ENCODE peak calls at places on chromosomes 12 and 14, in six cellular contexts. One of them, this sample, is unnamed.
A peak's percentile ranks its signal among the peaks of the same experiment; 100 is the strongest.

GRCh38 chr12:40055227-40055579 is 50.7 kb downstream of the SLC2A13 start:
- DNase-seq in cardiac muscle cell: no peak
- DNase-seq in WERI-Rb-1: no peak
- DNase-seq in ovary: no peak
- DNase-seq in heart left ventricle: no peak
- DNase-seq in CD8-positive, alpha-beta T cell: no peak
- DNase-seq in this sample: no peak

GRCh38 chr14:65403231-65403630 is 9.3 kb upstream of the FUT8 start:
- DNase-seq in cardiac muscle cell: no peak
- DNase-seq in WERI-Rb-1: no peak
- DNase-seq in ovary: no peak
- DNase-seq in heart left ventricle: no peak
- DNase-seq in CD8-positive, alpha-beta T cell: no peak
- DNase-seq in this sample: no peak

GRCh38 chr12:6201199-6201608 is 1.0 kb downstream of the CD9 start:
- DNase-seq in cardiac muscle cell: peak; percentile 27
- DNase-seq in WERI-Rb-1: no peak
- DNase-seq in ovary: no peak
- DNase-seq in heart left ventricle: no peak
- DNase-seq in CD8-positive, alpha-beta T cell: no peak
- DNase-seq in this sample: peak; percentile 63

GRCh38 chr12:49346659-49347306 is at the start of gene DNAJC22:
- DNase-seq in cardiac muscle cell: peak; percentile 34
- DNase-seq in WERI-Rb-1: peak; percentile 39
- DNase-seq in ovary: no peak
- DNase-seq in heart left ventricle: no peak
- DNase-seq in CD8-positive, alpha-beta T cell: no peak
- DNase-seq in this sample: no peak

GRCh38 chr14:62209287-62209899 is 447.2 kb downstream of the SNAPC1 start:
- DNase-seq in cardiac muscle cell: no peak
- DNase-seq in WERI-Rb-1: no peak
- DNase-seq in ovary: no peak
- DNase-seq in heart left ventricle: no peak
- DNase-seq in CD8-positive, alpha-beta T cell: no peak
- DNase-seq in this sample: no peak

GRCh38 chr14:22579881-22580280 is 9.1 kb downstream of the DAD1 start:
- DNase-seq in cardiac muscle cell: no peak
- DNase-seq in WERI-Rb-1: no peak
- DNase-seq in ovary: no peak
- DNase-seq in heart left ventricle: no peak
- DNase-seq in CD8-positive, alpha-beta T cell: no peak
- DNase-seq in this sample: no peak

GRCh38 chr12:49131973-49132461 is 822 bp upstream of the TUBA1B start:
- DNase-seq in cardiac muscle cell: no peak
- DNase-seq in WERI-Rb-1: peak; percentile 71
- DNase-seq in ovary: no peak
- DNase-seq in heart left ventricle: no peak
- DNase-seq in CD8-positive, alpha-beta T cell: no peak
- DNase-seq in this sample: no peak

GRCh38 chr12:48160807-48161206 is 3.5 kb upstream of the ASB8 start:
- DNase-seq in cardiac muscle cell: no peak
- DNase-seq in WERI-Rb-1: no peak
- DNase-seq in ovary: no peak
- DNase-seq in heart left ventricle: no peak
- DNase-seq in CD8-positive, alpha-beta T cell: no peak
- DNase-seq in this sample: no peak

GRCh38 chr12:70763666-70764065 is 126.4 kb upstream of the PTPRB start:
- DNase-seq in cardiac muscle cell: no peak
- DNase-seq in WERI-Rb-1: no peak
- DNase-seq in ovary: no peak
- DNase-seq in heart left ventricle: no peak
- DNase-seq in CD8-positive, alpha-beta T cell: no peak
- DNase-seq in this sample: no peak

GRCh38 chr12:108508243-108508642 is 6.8 kb upstream of the FICD start:
- DNase-seq in cardiac muscle cell: no peak
- DNase-seq in WERI-Rb-1: no peak
- DNase-seq in ovary: no peak
- DNase-seq in heart left ventricle: no peak
- DNase-seq in CD8-positive, alpha-beta T cell: no peak
- DNase-seq in this sample: no peak

GRCh38 chr14:34826661-34827060 is 48.5 kb downstream of the BAZ1A start:
- DNase-seq in cardiac muscle cell: no peak
- DNase-seq in WERI-Rb-1: no peak
- DNase-seq in ovary: no peak
- DNase-seq in heart left ventricle: no peak
- DNase-seq in CD8-positive, alpha-beta T cell: no peak
- DNase-seq in this sample: no peak

GRCh38 chr14:105050551-105050897 is 14.7 kb downstream of the GPR132 start:
- DNase-seq in cardiac muscle cell: no peak
- DNase-seq in WERI-Rb-1: no peak
- DNase-seq in ovary: no peak
- DNase-seq in heart left ventricle: no peak
- DNase-seq in CD8-positive, alpha-beta T cell: no peak
- DNase-seq in this sample: no peak

GRCh38 chr12:234891-235415 is 21.0 kb upstream of the SLC6A12 start:
- DNase-seq in cardiac muscle cell: no peak
- DNase-seq in WERI-Rb-1: no peak
- DNase-seq in ovary: no peak
- DNase-seq in heart left ventricle: no peak
- DNase-seq in CD8-positive, alpha-beta T cell: no peak
- DNase-seq in this sample: no peak

GRCh38 chr12:101663298-101663697 is 34.1 kb upstream of the CHPT1 start:
- DNase-seq in cardiac muscle cell: no peak
- DNase-seq in WERI-Rb-1: no peak
- DNase-seq in ovary: no peak
- DNase-seq in heart left ventricle: no peak
- DNase-seq in CD8-positive, alpha-beta T cell: no peak
- DNase-seq in this sample: no peak

GRCh38 chr14:89226789-89227489 is 190.1 kb downstream of the FOXN3 start:
- DNase-seq in cardiac muscle cell: no peak
- DNase-seq in WERI-Rb-1: no peak
- DNase-seq in ovary: no peak
- DNase-seq in heart left ventricle: no peak
- DNase-seq in CD8-positive, alpha-beta T cell: no peak
- DNase-seq in this sample: no peak
- H3K27ac ChIP-seq in cardiac muscle cell: no peak overlapping the region
- H3K27ac ChIP-seq in WERI-Rb-1: no peak overlapping the region
- H3K27ac ChIP-seq in ovary: no peak overlapping the region
- H3K27ac ChIP-seq in heart left ventricle: peak overlapping the region; percentile 9
- H3K27ac ChIP-seq in CD8-positive, alpha-beta T cell: no peak overlapping the region
- H3K27ac ChIP-seq in this sample: peak overlapping the region; percentile 77

DNA sequence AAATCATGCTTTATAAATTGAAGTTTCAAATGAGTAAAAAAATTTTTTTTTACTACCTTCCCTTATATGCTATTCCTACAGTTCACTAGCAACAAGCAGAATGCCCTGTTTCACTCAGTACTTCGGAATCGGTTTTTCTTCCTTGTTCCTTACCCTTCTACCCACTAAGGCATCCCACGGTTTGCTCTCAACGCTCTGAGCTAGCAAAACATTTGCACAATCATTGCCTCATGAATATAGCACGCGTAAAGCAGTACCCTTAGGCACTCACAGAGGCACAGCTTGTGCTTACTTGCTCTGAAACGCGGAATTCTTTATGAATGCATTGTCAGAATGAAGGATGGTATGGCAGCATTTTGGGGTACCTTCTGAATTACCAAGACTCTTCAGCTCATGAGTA is 45.0 kb downstream of the PPP1R13B start:
- DNase-seq in cardiac muscle cell: no peak
- DNase-seq in WERI-Rb-1: no peak
- DNase-seq in ovary: no peak
- DNase-seq in heart left ventricle: no peak
- DNase-seq in CD8-positive, alpha-beta T cell: no peak
- DNase-seq in this sample: no peak
- H3K27ac ChIP-seq in cardiac muscle cell: no peak overlapping the region
- H3K27ac ChIP-seq in WERI-Rb-1: no peak overlapping the region
- H3K27ac ChIP-seq in ovary: no peak overlapping the region
- H3K27ac ChIP-seq in heart left ventricle: no peak overlapping the region
- H3K27ac ChIP-seq in CD8-positive, alpha-beta T cell: no peak overlapping the region
- H3K27ac ChIP-seq in this sample: no peak overlapping the region

GRCh38 chr12:52172956-52173355 is 18.9 kb downstream of the KRT80 start:
- DNase-seq in cardiac muscle cell: no peak
- DNase-seq in WERI-Rb-1: no peak
- DNase-seq in ovary: no peak
- DNase-seq in heart left ventricle: peak; percentile 54
- DNase-seq in CD8-positive, alpha-beta T cell: no peak
- DNase-seq in this sample: no peak

GRCh38 chr12:52173526-52173925 is 18.3 kb downstream of the KRT80 start:
- DNase-seq in cardiac muscle cell: no peak
- DNase-seq in WERI-Rb-1: no peak
- DNase-seq in ovary: no peak
- DNase-seq in heart left ventricle: peak; percentile 55
- DNase-seq in CD8-positive, alpha-beta T cell: no peak
- DNase-seq in this sample: no peak

GRCh38 chr12:52178984-52179383 is 12.8 kb downstream of the KRT80 start:
- DNase-seq in cardiac muscle cell: no peak
- DNase-seq in WERI-Rb-1: no peak
- DNase-seq in ovary: no peak
- DNase-seq in heart left ventricle: peak; percentile 43
- DNase-seq in CD8-positive, alpha-beta T cell: no peak
- DNase-seq in this sample: no peak

GRCh38 chr12:52178443-52178842 is 13.4 kb downstream of the KRT80 start:
- DNase-seq in cardiac muscle cell: no peak
- DNase-seq in WERI-Rb-1: no peak
- DNase-seq in ovary: no peak
- DNase-seq in heart left ventricle: peak; percentile 22
- DNase-seq in CD8-positive, alpha-beta T cell: no peak
- DNase-seq in this sample: no peak

DNA sequence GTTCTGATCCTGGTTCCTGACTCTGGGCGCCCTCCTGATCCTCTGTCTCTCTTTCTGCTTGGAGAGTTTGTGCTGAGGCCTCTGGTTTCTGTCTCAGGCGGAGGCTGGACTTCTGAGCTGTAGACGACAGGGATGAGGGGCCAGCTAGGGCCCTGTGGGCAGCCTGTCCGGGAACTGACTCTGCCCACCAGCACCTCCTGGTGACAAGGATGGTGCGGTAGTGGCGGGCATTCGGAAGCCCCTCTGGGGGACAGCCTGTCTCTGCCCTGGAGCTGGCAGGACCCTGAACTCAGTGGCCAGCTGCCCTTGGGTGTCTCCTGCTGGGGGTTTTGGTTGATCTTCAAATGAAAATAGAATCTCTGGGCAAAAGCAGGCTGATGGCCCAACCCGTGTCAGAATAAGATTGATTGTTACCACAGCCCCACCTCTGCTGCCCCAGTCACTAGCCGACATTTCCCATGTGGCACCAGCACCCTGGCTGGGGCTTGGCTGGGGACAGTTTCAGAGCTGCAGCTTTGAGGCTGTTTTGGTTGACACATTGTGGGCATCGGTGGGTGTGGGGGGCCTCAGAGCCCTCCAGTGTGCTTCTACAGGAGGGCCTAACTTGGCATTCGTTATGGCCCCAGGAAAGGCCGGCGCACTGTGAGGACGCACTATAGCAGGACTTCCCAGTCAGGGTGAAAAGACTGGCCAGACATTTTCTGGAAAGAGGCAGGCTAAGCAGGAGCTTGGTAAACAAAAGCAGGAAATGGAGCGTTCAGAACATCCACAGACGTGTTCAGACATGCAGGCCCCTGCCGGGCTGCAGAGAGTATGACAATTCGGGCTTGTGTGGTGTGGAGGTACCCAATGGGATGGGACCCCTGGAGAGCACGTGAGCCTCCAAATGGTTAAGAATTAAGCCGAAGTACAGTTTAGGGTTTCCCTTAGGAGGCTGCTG is 16.1 kb downstream of the KRT80 start:
- DNase-seq in cardiac muscle cell: no peak
- DNase-seq in WERI-Rb-1: peak; percentile 59
- DNase-seq in ovary: no peak
- DNase-seq in heart left ventricle: peak; percentile 58
- DNase-seq in CD8-positive, alpha-beta T cell: no peak
- DNase-seq in this sample: no peak
- H3K27ac ChIP-seq in cardiac muscle cell: no peak overlapping the region
- H3K27ac ChIP-seq in WERI-Rb-1: peak overlapping the region; percentile 45
- H3K27ac ChIP-seq in ovary: no peak overlapping the region
- H3K27ac ChIP-seq in heart left ventricle: peak overlapping the region; percentile 40
- H3K27ac ChIP-seq in CD8-positive, alpha-beta T cell: no peak overlapping the region
- H3K27ac ChIP-seq in this sample: no peak overlapping the region

GRCh38 chr12:26845057-26845666 is 12.2 kb upstream of the ITPR2 start:
- DNase-seq in cardiac muscle cell: peak; percentile 58
- DNase-seq in WERI-Rb-1: peak; percentile 58
- DNase-seq in ovary: peak; percentile 43
- DNase-seq in heart left ventricle: peak; percentile 68
- DNase-seq in CD8-positive, alpha-beta T cell: peak; percentile 25
- DNase-seq in this sample: peak; percentile 86

GRCh38 chr12:26848156-26848825 is 15.3 kb upstream of the ITPR2 start:
- DNase-seq in cardiac muscle cell: no peak
- DNase-seq in WERI-Rb-1: no peak
- DNase-seq in ovary: no peak
- DNase-seq in heart left ventricle: no peak
- DNase-seq in CD8-positive, alpha-beta T cell: no peak
- DNase-seq in this sample: no peak

GRCh38 chr12:26847431-26847830 is 14.4 kb upstream of the ITPR2 start:
- DNase-seq in cardiac muscle cell: no peak
- DNase-seq in WERI-Rb-1: no peak
- DNase-seq in ovary: no peak
- DNase-seq in heart left ventricle: no peak
- DNase-seq in CD8-positive, alpha-beta T cell: no peak
- DNase-seq in this sample: no peak

GRCh38 chr12:26845984-26846383 is 13.0 kb upstream of the ITPR2 start:
- DNase-seq in cardiac muscle cell: peak; percentile 56
- DNase-seq in WERI-Rb-1: no peak
- DNase-seq in ovary: no peak
- DNase-seq in heart left ventricle: no peak
- DNase-seq in CD8-positive, alpha-beta T cell: no peak
- DNase-seq in this sample: no peak

DNA sequence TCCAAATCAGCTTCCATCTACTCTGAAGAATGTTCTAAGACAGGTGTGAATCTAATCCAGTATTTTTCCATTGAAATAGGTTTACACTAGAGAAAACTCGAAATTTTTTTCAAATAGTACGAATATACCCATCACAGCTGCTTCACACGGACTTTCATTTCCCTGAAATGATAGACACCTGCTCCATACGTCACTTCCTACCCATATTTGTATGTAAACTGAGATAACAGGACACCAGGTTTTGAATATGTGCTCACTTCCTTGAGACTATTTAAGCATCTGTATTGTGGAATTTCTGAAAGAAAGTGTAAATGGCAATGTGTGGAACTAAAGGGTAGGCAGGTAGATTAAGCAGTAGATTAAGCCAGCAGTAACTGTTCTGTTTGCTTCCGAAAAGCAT is 13.4 kb upstream of the ITPR2 start:
- DNase-seq in cardiac muscle cell: no peak
- DNase-seq in WERI-Rb-1: no peak
- DNase-seq in ovary: no peak
- DNase-seq in heart left ventricle: no peak
- DNase-seq in CD8-positive, alpha-beta T cell: no peak
- DNase-seq in this sample: no peak
- H3K27ac ChIP-seq in cardiac muscle cell: peak overlapping the region; percentile 33
- H3K27ac ChIP-seq in WERI-Rb-1: no peak overlapping the region
- H3K27ac ChIP-seq in ovary: no peak overlapping the region
- H3K27ac ChIP-seq in heart left ventricle: no peak overlapping the region
- H3K27ac ChIP-seq in CD8-positive, alpha-beta T cell: no peak overlapping the region
- H3K27ac ChIP-seq in this sample: no peak overlapping the region

This sample was measured in aorta.